ENCODE peak calls at places on chromosomes 12 and 14, in seven cellular contexts. E is lower lobe of right lung; G is transverse colon; Q is CD8-positive, alpha-beta memory T cell; V is fibroblast of lung; S is aorta; W is A549. H is an unnamed sample.

GRCh38 chr12:17666641-17667324 is 423.2 kb downstream of the RERGL start:
- DNase-seq in W (no peak), E (no peak), Q (peak; percentile 43), S (no peak), V (no peak), G (no peak), H (no peak)

GRCh38 chr12:26156201-26156871 is 31.5 kb upstream of the BHLHE41 start:
- DNase-seq in Q (no peak), W (no peak), E (no peak), V (no peak), S (no peak), G (peak; percentile 33), H (no peak)

GRCh38 chr14:37051680-37052079 is 120.7 kb downstream of the SLC25A21 start:
- DNase-seq in S (no peak), W (no peak), Q (no peak), E (no peak), G (no peak), V (no peak), H (no peak)

GRCh38 chr14:90049390-90049789 is 12.4 kb upstream of the KCNK13 start:
- DNase-seq in Q (no peak), G (no peak), E (no peak), S (no peak), W (no peak), V (no peak), H (no peak)

GRCh38 chr12:75820848-75821578 is 210.6 kb downstream of the PHLDA1 start:
- DNase-seq in G (peak; percentile 26), W (peak; percentile 11), V (peak; percentile 100), Q (no peak), S (no peak), E (no peak), H (no peak)

GRCh38 chr12:113340061-113340460 is 5.2 kb upstream of the SLC8B1 start:
- DNase-seq in W (no peak), G (no peak), Q (no peak), E (no peak), S (no peak), V (no peak), H (no peak)

GRCh38 chr14:55038708-55039107 is 11.7 kb downstream of the SOCS4 start:
- DNase-seq in S (no peak), V (no peak), W (no peak), G (no peak), E (no peak), Q (no peak), H (no peak)

GRCh38 chr12:39779768-39780340 is 160.3 kb upstream of the ABCD2 start:
- DNase-seq in V (no peak), S (no peak), Q (no peak), G (no peak), E (no peak), W (no peak), H (no peak)

GRCh38 chr14:24329073-24329663 is 5.7 kb downstream of the ADCY4 start:
- DNase-seq in Q (no peak), G (no peak), E (no peak), V (no peak), S (peak; percentile 57), W (no peak), H (no peak)

GRCh38 chr12:70971395-70971794 is 50.9 kb upstream of the PTPRR start:
- DNase-seq in G (no peak), S (no peak), W (no peak), E (no peak), Q (no peak), V (peak; percentile 82), H (no peak)

GRCh38 chr12:82994117-82994516 is 307.4 kb downstream of the TMTC2 start:
- DNase-seq in Q (no peak), S (no peak), W (no peak), V (no peak), G (no peak), E (no peak), H (no peak)

GRCh38 chr12:107344035-107344808 is 250.9 kb upstream of the CRY1 start:
- DNase-seq in Q (no peak), G (no peak), W (peak; percentile 96), E (no peak), V (no peak), S (no peak), H (no peak)

GRCh38 chr12:62977879-62978278 is 42.9 kb upstream of the PPM1H start:
- DNase-seq in W (no peak), Q (no peak), S (no peak), G (no peak), E (no peak), V (no peak), H (no peak)

GRCh38 chr12:122363782-122364181 is 58.7 kb downstream of the CLIP1 start:
- DNase-seq in V (no peak), E (no peak), S (no peak), Q (no peak), G (no peak), W (no peak), H (no peak)

GRCh38 chr12:114926341-114926740 is 242.4 kb upstream of the TBX3 start:
- DNase-seq in W (no peak), V (no peak), G (peak; percentile 13), E (no peak), Q (no peak), S (no peak), H (no peak)
- H3K27ac ChIP-seq in W (no peak overlapping the region), V (no peak overlapping the region), G (no peak overlapping the region), E (no peak overlapping the region), Q (no peak overlapping the region), S (no peak overlapping the region), H (no peak overlapping the region)

DNA sequence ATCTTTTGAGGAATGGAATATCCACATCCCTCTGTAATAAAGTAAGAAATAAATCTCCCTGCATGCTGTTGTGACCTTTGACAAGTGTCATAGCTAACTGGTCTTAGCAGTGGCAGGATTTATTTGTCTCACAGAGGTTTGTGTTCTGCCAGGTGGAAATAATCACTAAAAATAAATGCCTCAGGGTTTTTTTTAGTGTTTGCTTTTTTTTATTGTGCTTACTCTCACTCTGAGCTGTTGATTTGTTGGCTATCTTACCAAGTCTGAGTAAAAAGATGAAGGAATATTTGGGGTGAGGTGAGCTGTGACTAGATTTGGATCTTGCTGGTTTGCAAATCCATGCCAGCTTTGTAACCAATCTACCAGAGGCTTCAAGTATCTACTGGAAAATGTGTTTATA is 285.4 kb downstream of the ALG10B start:
- DNase-seq in E (no peak), G (no peak), W (no peak), V (no peak), S (no peak), Q (no peak), H (no peak)
- H3K4me3 ChIP-seq in E (no peak overlapping the region), G (no peak overlapping the region), W (no peak overlapping the region), V (no peak overlapping the region), S (no peak overlapping the region), Q (no peak overlapping the region), H (no peak overlapping the region)

GRCh38 chr14:74977901-74978385 is 22.5 kb upstream of the PGF start:
- DNase-seq in V (no peak), G (no peak), S (peak; percentile 24), W (no peak), E (no peak), Q (no peak), H (no peak)

GRCh38 chr14:74979029-74979428 is 23.6 kb upstream of the PGF start:
- DNase-seq in W (no peak), V (no peak), Q (no peak), E (no peak), S (peak; percentile 40), G (no peak), H (no peak)

GRCh38 chr14:74976264-74977113 is 21.1 kb upstream of the PGF start:
- DNase-seq in S (peak; percentile 46), Q (no peak), G (no peak), E (no peak), V (no peak), W (no peak), H (no peak)

GRCh38 chr14:74978416-74978947 is 23.1 kb upstream of the PGF start:
- DNase-seq in S (peak; percentile 40), G (no peak), W (no peak), Q (no peak), V (no peak), E (no peak), H (no peak)

DNA sequence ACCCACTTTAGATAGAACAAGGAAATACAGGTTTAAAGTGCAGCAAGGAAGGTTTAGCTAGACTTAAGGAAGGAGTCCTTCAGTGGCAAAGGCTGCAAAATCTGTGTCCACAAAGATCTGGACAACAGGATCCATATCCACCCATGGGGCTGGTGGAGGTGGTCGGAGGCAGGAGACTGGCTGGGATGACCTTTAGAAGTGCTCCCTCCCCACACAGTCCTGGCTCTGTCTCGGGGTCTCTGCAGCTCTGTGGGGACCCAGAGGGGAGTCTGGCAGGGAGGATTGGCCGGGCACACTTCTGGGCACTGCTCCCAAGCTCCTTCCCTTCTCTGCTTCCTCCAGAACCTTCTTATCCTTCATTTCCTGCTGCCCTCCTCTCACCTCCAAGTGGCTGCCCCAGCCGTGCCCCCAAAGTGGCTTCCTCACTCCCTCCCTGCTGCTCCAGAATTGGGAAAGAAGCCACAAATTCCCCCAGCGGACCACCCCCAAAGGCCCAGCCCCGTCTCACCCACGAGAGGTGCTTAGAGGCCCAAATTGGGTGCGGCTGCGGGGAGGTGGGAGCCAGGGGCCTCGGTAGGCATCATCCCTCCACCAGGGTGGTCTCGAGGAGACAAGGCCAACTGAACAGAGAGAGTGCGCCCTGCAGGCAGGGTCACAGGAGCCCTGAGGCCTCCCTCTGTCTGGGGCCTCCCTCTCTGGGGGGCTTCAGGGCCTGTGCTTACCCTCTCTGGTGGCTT is 21.9 kb upstream of the PGF start:
- DNase-seq in E (no peak), S (peak; percentile 71), W (no peak), Q (no peak), V (no peak), G (no peak), H (no peak)
- H3K4me1 ChIP-seq in E (peaks cover 20% of the 10 kb centered on the region), S (no peaks in the 10 kb centered on the region), W (no peaks in the 10 kb centered on the region), Q (no peaks in the 10 kb centered on the region), V (no peaks in the 10 kb centered on the region), G (peaks cover 3% of the 10 kb centered on the region), H (no peaks in the 10 kb centered on the region)

GRCh38 chr12:130827432-130827831 is 11.6 kb downstream of the STX2 start:
- DNase-seq in V (peak; percentile 49), W (no peak), G (no peak), E (no peak), S (no peak), Q (no peak), H (no peak)

GRCh38 chr12:130825771-130826150 is 13.3 kb downstream of the STX2 start:
- DNase-seq in V (no peak), W (no peak), S (no peak), G (no peak), E (no peak), Q (no peak), H (no peak)

GRCh38 chr12:130829391-130830245 is 9.4 kb downstream of the STX2 start:
- DNase-seq in G (no peak), S (no peak), W (no peak), E (no peak), Q (no peak), V (no peak), H (no peak)

GRCh38 chr12:130828895-130829294 is 10.2 kb downstream of the STX2 start:
- DNase-seq in G (no peak), E (no peak), Q (no peak), V (no peak), W (no peak), S (no peak), H (no peak)

DNA sequence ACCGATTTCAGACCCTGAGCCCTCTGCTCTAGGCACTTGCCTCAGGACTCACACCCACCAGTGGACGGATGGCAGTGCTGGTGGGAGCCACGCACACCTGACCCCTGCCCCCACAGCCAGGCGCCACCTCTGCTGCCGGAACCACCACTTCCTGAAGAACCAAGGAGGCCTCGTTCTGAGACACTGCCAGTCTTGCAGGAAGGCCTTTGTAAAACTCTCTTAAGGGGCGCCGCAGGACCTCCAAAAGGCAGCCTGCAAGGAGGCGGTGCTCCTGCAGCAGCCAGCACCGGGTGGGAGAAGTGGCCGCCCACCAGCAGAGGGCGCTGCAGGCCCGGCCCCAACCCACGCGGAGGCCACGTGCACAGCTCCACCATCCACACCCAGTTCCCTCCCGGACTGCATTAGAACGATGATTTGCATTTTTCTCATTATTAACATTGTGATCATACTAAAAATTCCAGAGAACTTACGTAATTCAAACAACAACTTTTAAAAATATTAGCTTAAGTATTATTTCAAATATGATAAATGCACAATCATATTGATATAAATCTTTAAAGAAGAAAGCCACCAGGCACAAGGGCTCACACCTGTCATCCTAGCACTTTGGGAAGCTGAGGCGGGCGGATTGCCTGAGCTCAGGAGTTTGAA is 12.8 kb downstream of the STX2 start:
- DNase-seq in G (peak; percentile 53), S (no peak), Q (peak; percentile 78), W (peak; percentile 76), V (peak; percentile 60), E (peak; percentile 69), H (peak; percentile 49)
- H3K27ac ChIP-seq in G (no peak overlapping the region), S (no peak overlapping the region), Q (no peak overlapping the region), W (no peak overlapping the region), V (peak overlapping the region; percentile 39), E (peak overlapping the region; percentile 39), H (no peak overlapping the region)

H was measured in effector memory CD4-positive, alpha-beta T cell.